ENCODE peak calls at places on chromosomes 4 and X, in nine cellular contexts. One of them, this sample, is unnamed.

GRCh38 chrX:143027262-143027661 is 1.5 kb downstream of the SPANXN4 start:
- DNase-seq in CD4-positive, CD25-positive, alpha-beta regulatory T cell: no peak
- DNase-seq in CD8-positive, alpha-beta T cell: no peak
- DNase-seq in heart right ventricle: no peak
- DNase-seq in cardiac muscle cell: no peak
- DNase-seq in choroid plexus epithelial cell: no peak
- DNase-seq in fibroblast of lung: no peak
- DNase-seq in CD8-positive, alpha-beta memory T cell: no peak
- DNase-seq in astrocyte: no peak
- DNase-seq in this sample: no peak

GRCh38 chrX:37347420-37347819 is 1.7 kb upstream of the PRRG1 start:
- DNase-seq in CD4-positive, CD25-positive, alpha-beta regulatory T cell: no peak
- DNase-seq in CD8-positive, alpha-beta T cell: no peak
- DNase-seq in heart right ventricle: no peak
- DNase-seq in cardiac muscle cell: peak
- DNase-seq in choroid plexus epithelial cell: peak
- DNase-seq in fibroblast of lung: peak
- DNase-seq in CD8-positive, alpha-beta memory T cell: no peak
- DNase-seq in astrocyte: peak
- DNase-seq in this sample: peak

GRCh38 chr4:147233-147632 is 22.9 kb downstream of the ZNF718 start:
- DNase-seq in CD4-positive, CD25-positive, alpha-beta regulatory T cell: no peak
- DNase-seq in CD8-positive, alpha-beta T cell: no peak
- DNase-seq in heart right ventricle: no peak
- DNase-seq in cardiac muscle cell: no peak
- DNase-seq in choroid plexus epithelial cell: no peak
- DNase-seq in fibroblast of lung: no peak
- DNase-seq in CD8-positive, alpha-beta memory T cell: no peak
- DNase-seq in astrocyte: no peak
- DNase-seq in this sample: no peak

GRCh38 chrX:347351-348117 is 28.9 kb upstream of the GTPBP6 start:
- DNase-seq in CD4-positive, CD25-positive, alpha-beta regulatory T cell: no peak
- DNase-seq in CD8-positive, alpha-beta T cell: no peak
- DNase-seq in heart right ventricle: no peak
- DNase-seq in cardiac muscle cell: no peak
- DNase-seq in choroid plexus epithelial cell: no peak
- DNase-seq in fibroblast of lung: no peak
- DNase-seq in CD8-positive, alpha-beta memory T cell: no peak
- DNase-seq in astrocyte: no peak
- DNase-seq in this sample: no peak

GRCh38 chrX:119194631-119195030 is 41.5 kb upstream of the PGRMC1 start:
- DNase-seq in CD4-positive, CD25-positive, alpha-beta regulatory T cell: no peak
- DNase-seq in CD8-positive, alpha-beta T cell: no peak
- DNase-seq in heart right ventricle: no peak
- DNase-seq in cardiac muscle cell: peak
- DNase-seq in choroid plexus epithelial cell: peak
- DNase-seq in fibroblast of lung: peak
- DNase-seq in CD8-positive, alpha-beta memory T cell: no peak
- DNase-seq in astrocyte: no peak
- DNase-seq in this sample: no peak

GRCh38 chr4:140567722-140568121 is 1.0 kb downstream of the UCP1 start:
- DNase-seq in CD4-positive, CD25-positive, alpha-beta regulatory T cell: no peak
- DNase-seq in CD8-positive, alpha-beta T cell: no peak
- DNase-seq in heart right ventricle: no peak
- DNase-seq in cardiac muscle cell: peak
- DNase-seq in choroid plexus epithelial cell: peak
- DNase-seq in fibroblast of lung: peak
- DNase-seq in CD8-positive, alpha-beta memory T cell: no peak
- DNase-seq in astrocyte: peak
- DNase-seq in this sample: peak

GRCh38 chr4:94406668-94407437 is 44.9 kb upstream of the PDLIM5 start:
- DNase-seq in CD4-positive, CD25-positive, alpha-beta regulatory T cell: peak
- DNase-seq in CD8-positive, alpha-beta T cell: peak
- DNase-seq in heart right ventricle: peak
- DNase-seq in cardiac muscle cell: peak
- DNase-seq in choroid plexus epithelial cell: peak
- DNase-seq in fibroblast of lung: peak
- DNase-seq in CD8-positive, alpha-beta memory T cell: peak
- DNase-seq in astrocyte: peak
- DNase-seq in this sample: peak

GRCh38 chr4:87046111-87046510 is 111.3 kb downstream of the AFF1 start:
- DNase-seq in CD4-positive, CD25-positive, alpha-beta regulatory T cell: no peak
- DNase-seq in CD8-positive, alpha-beta T cell: no peak
- DNase-seq in heart right ventricle: no peak
- DNase-seq in cardiac muscle cell: peak
- DNase-seq in choroid plexus epithelial cell: peak
- DNase-seq in fibroblast of lung: no peak
- DNase-seq in CD8-positive, alpha-beta memory T cell: no peak
- DNase-seq in astrocyte: no peak
- DNase-seq in this sample: no peak

GRCh38 chrX:38560776-38561125 is 591 bp upstream of the TSPAN7 start:
- DNase-seq in CD4-positive, CD25-positive, alpha-beta regulatory T cell: no peak
- DNase-seq in CD8-positive, alpha-beta T cell: no peak
- DNase-seq in heart right ventricle: no peak
- DNase-seq in cardiac muscle cell: no peak
- DNase-seq in choroid plexus epithelial cell: no peak
- DNase-seq in fibroblast of lung: no peak
- DNase-seq in CD8-positive, alpha-beta memory T cell: no peak
- DNase-seq in astrocyte: no peak
- DNase-seq in this sample: no peak

GRCh38 chrX:137743414-137743813 is 177.5 kb downstream of the ZIC3 start:
- DNase-seq in CD4-positive, CD25-positive, alpha-beta regulatory T cell: no peak
- DNase-seq in CD8-positive, alpha-beta T cell: no peak
- DNase-seq in heart right ventricle: no peak
- DNase-seq in cardiac muscle cell: no peak
- DNase-seq in choroid plexus epithelial cell: no peak
- DNase-seq in fibroblast of lung: no peak
- DNase-seq in CD8-positive, alpha-beta memory T cell: no peak
- DNase-seq in astrocyte: no peak
- DNase-seq in this sample: no peak

GRCh38 chr4:185885604-185886003 is 73.6 kb upstream of the SORBS2 start:
- DNase-seq in CD4-positive, CD25-positive, alpha-beta regulatory T cell: no peak
- DNase-seq in CD8-positive, alpha-beta T cell: no peak
- DNase-seq in heart right ventricle: no peak
- DNase-seq in cardiac muscle cell: no peak
- DNase-seq in choroid plexus epithelial cell: no peak
- DNase-seq in fibroblast of lung: no peak
- DNase-seq in CD8-positive, alpha-beta memory T cell: no peak
- DNase-seq in astrocyte: no peak
- DNase-seq in this sample: no peak

GRCh38 chr4:25029479-25030282 is 1.1 kb downstream of the LGI2 start:
- DNase-seq in CD4-positive, CD25-positive, alpha-beta regulatory T cell: no peak
- DNase-seq in CD8-positive, alpha-beta T cell: no peak
- DNase-seq in heart right ventricle: no peak
- DNase-seq in cardiac muscle cell: no peak
- DNase-seq in choroid plexus epithelial cell: no peak
- DNase-seq in fibroblast of lung: no peak
- DNase-seq in CD8-positive, alpha-beta memory T cell: no peak
- DNase-seq in astrocyte: no peak
- DNase-seq in this sample: no peak

GRCh38 chr4:337932-338758 is 531 bp downstream of the ZNF141 start:
- DNase-seq in CD4-positive, CD25-positive, alpha-beta regulatory T cell: no peak
- DNase-seq in CD8-positive, alpha-beta T cell: peak
- DNase-seq in heart right ventricle: peak
- DNase-seq in cardiac muscle cell: peak
- DNase-seq in choroid plexus epithelial cell: peak
- DNase-seq in fibroblast of lung: peak
- DNase-seq in CD8-positive, alpha-beta memory T cell: no peak
- DNase-seq in astrocyte: peak
- DNase-seq in this sample: no peak

GRCh38 chr4:16991455-16991854 is 93.0 kb upstream of the LDB2 start:
- DNase-seq in CD4-positive, CD25-positive, alpha-beta regulatory T cell: no peak
- DNase-seq in CD8-positive, alpha-beta T cell: no peak
- DNase-seq in heart right ventricle: no peak
- DNase-seq in cardiac muscle cell: no peak
- DNase-seq in choroid plexus epithelial cell: no peak
- DNase-seq in fibroblast of lung: no peak
- DNase-seq in CD8-positive, alpha-beta memory T cell: no peak
- DNase-seq in astrocyte: no peak
- DNase-seq in this sample: no peak

GRCh38 chrX:113305496-113305895 is 464.9 kb upstream of the AMOT start:
- DNase-seq in CD4-positive, CD25-positive, alpha-beta regulatory T cell: no peak
- DNase-seq in CD8-positive, alpha-beta T cell: no peak
- DNase-seq in heart right ventricle: no peak
- DNase-seq in cardiac muscle cell: no peak
- DNase-seq in choroid plexus epithelial cell: peak
- DNase-seq in fibroblast of lung: peak
- DNase-seq in CD8-positive, alpha-beta memory T cell: no peak
- DNase-seq in astrocyte: peak
- DNase-seq in this sample: peak

GRCh38 chrX:12956704-12957541 is 18.0 kb upstream of the TMSB4X start:
- DNase-seq in CD4-positive, CD25-positive, alpha-beta regulatory T cell: peak
- DNase-seq in CD8-positive, alpha-beta T cell: no peak
- DNase-seq in heart right ventricle: peak
- DNase-seq in cardiac muscle cell: peak
- DNase-seq in choroid plexus epithelial cell: peak
- DNase-seq in fibroblast of lung: peak
- DNase-seq in CD8-positive, alpha-beta memory T cell: peak
- DNase-seq in astrocyte: peak
- DNase-seq in this sample: peak

GRCh38 chr4:12897954-12898353 is 586.2 kb downstream of the RAB28 start:
- DNase-seq in CD4-positive, CD25-positive, alpha-beta regulatory T cell: no peak
- DNase-seq in CD8-positive, alpha-beta T cell: no peak
- DNase-seq in heart right ventricle: no peak
- DNase-seq in cardiac muscle cell: no peak
- DNase-seq in choroid plexus epithelial cell: no peak
- DNase-seq in fibroblast of lung: no peak
- DNase-seq in CD8-positive, alpha-beta memory T cell: no peak
- DNase-seq in astrocyte: no peak
- DNase-seq in this sample: no peak

GRCh38 chrX:44343412-44343942 is at the start of gene EFHC2:
- DNase-seq in CD4-positive, CD25-positive, alpha-beta regulatory T cell: peak
- DNase-seq in CD8-positive, alpha-beta T cell: peak
- DNase-seq in heart right ventricle: peak
- DNase-seq in cardiac muscle cell: peak
- DNase-seq in choroid plexus epithelial cell: peak
- DNase-seq in fibroblast of lung: peak
- DNase-seq in CD8-positive, alpha-beta memory T cell: peak
- DNase-seq in astrocyte: peak
- DNase-seq in this sample: no peak

GRCh38 chrX:95427389-95427788 is 1257.3 kb upstream of the DIAPH2 start:
- DNase-seq in CD4-positive, CD25-positive, alpha-beta regulatory T cell: no peak
- DNase-seq in CD8-positive, alpha-beta T cell: no peak
- DNase-seq in heart right ventricle: no peak
- DNase-seq in cardiac muscle cell: no peak
- DNase-seq in choroid plexus epithelial cell: peak
- DNase-seq in fibroblast of lung: no peak
- DNase-seq in CD8-positive, alpha-beta memory T cell: no peak
- DNase-seq in astrocyte: peak
- DNase-seq in this sample: peak

GRCh38 chr4:176436500-176436973 is 116.8 kb downstream of the SPCS3 start:
- DNase-seq in CD4-positive, CD25-positive, alpha-beta regulatory T cell: no peak
- DNase-seq in CD8-positive, alpha-beta T cell: no peak
- DNase-seq in heart right ventricle: no peak
- DNase-seq in cardiac muscle cell: peak
- DNase-seq in choroid plexus epithelial cell: peak
- DNase-seq in fibroblast of lung: peak
- DNase-seq in CD8-positive, alpha-beta memory T cell: no peak
- DNase-seq in astrocyte: peak
- DNase-seq in this sample: peak

GRCh38 chrX:105822138-105823091 is at the start of gene NRK:
- DNase-seq in CD4-positive, CD25-positive, alpha-beta regulatory T cell: no peak
- DNase-seq in CD8-positive, alpha-beta T cell: no peak
- DNase-seq in heart right ventricle: peak
- DNase-seq in cardiac muscle cell: peak
- DNase-seq in choroid plexus epithelial cell: peak
- DNase-seq in fibroblast of lung: peak
- DNase-seq in CD8-positive, alpha-beta memory T cell: no peak
- DNase-seq in astrocyte: peak
- DNase-seq in this sample: no peak
- H3K4me3 ChIP-seq in CD4-positive, CD25-positive, alpha-beta regulatory T cell: no peak
- H3K4me3 ChIP-seq in CD8-positive, alpha-beta T cell: no peak
- H3K4me3 ChIP-seq in heart right ventricle: peak
- H3K4me3 ChIP-seq in cardiac muscle cell: peak
- H3K4me3 ChIP-seq in choroid plexus epithelial cell: peak
- H3K4me3 ChIP-seq in fibroblast of lung: no peak
- H3K4me3 ChIP-seq in CD8-positive, alpha-beta memory T cell: no peak
- H3K4me3 ChIP-seq in astrocyte: peak
- H3K4me3 ChIP-seq in this sample: no peak

DNA sequence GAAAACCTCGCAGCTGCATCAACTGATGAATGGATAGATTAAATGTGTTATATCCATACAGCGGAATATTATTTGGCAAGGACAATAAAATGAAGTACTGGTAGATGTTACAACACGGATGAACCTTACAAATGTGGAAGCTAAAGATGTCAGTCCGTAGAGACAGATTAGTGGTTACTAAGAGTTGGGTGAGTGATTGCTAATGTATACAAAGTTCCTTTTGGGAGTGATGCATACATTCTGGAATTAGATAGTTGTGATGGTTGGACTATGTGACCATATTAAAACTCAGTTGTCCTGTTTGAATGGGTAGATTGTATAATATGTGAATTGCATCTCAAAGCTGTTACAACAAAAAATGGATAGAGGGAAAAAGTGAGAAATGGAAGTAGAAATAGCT is 2.8 kb downstream of the FIP1L1 start:
- DNase-seq in CD4-positive, CD25-positive, alpha-beta regulatory T cell: no peak
- DNase-seq in CD8-positive, alpha-beta T cell: no peak
- DNase-seq in heart right ventricle: no peak
- DNase-seq in cardiac muscle cell: no peak
- DNase-seq in choroid plexus epithelial cell: no peak
- DNase-seq in fibroblast of lung: no peak
- DNase-seq in CD8-positive, alpha-beta memory T cell: no peak
- DNase-seq in astrocyte: no peak
- DNase-seq in this sample: no peak
- H3K4me3 ChIP-seq in CD4-positive, CD25-positive, alpha-beta regulatory T cell: peak
- H3K4me3 ChIP-seq in CD8-positive, alpha-beta T cell: no peak
- H3K4me3 ChIP-seq in heart right ventricle: no peak
- H3K4me3 ChIP-seq in cardiac muscle cell: no peak
- H3K4me3 ChIP-seq in choroid plexus epithelial cell: no peak
- H3K4me3 ChIP-seq in fibroblast of lung: no peak
- H3K4me3 ChIP-seq in CD8-positive, alpha-beta memory T cell: no peak
- H3K4me3 ChIP-seq in astrocyte: no peak
- H3K4me3 ChIP-seq in this sample: no peak

DNA sequence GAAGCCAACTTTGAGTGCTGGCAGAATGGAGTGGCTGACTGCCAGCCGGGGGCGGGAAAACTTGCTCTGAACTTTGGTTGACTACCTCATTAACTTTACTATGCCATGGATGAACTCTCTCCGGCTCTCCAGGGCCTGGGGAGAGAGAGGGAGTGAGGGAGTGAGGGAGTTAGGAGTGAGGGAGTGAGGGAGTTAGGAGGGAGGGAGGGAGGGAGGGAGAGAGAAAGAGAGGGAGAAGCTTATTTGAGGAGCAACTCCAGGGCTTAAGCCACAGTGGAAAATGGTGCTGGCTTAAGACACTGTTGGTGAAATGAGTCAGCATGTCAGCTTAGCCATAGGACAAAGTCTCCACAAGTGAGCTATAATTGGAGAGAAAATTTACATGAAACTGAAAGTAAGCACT is 280.9 kb upstream of the RPS6KA3 start:
- DNase-seq in CD4-positive, CD25-positive, alpha-beta regulatory T cell: no peak
- DNase-seq in CD8-positive, alpha-beta T cell: no peak
- DNase-seq in heart right ventricle: no peak
- DNase-seq in cardiac muscle cell: peak
- DNase-seq in choroid plexus epithelial cell: peak
- DNase-seq in fibroblast of lung: peak
- DNase-seq in CD8-positive, alpha-beta memory T cell: no peak
- DNase-seq in astrocyte: peak
- DNase-seq in this sample: peak
- H3K4me3 ChIP-seq in CD4-positive, CD25-positive, alpha-beta regulatory T cell: no peak
- H3K4me3 ChIP-seq in CD8-positive, alpha-beta T cell: no peak
- H3K4me3 ChIP-seq in heart right ventricle: no peak
- H3K4me3 ChIP-seq in cardiac muscle cell: no peak
- H3K4me3 ChIP-seq in choroid plexus epithelial cell: no peak
- H3K4me3 ChIP-seq in fibroblast of lung: no peak
- H3K4me3 ChIP-seq in CD8-positive, alpha-beta memory T cell: no peak
- H3K4me3 ChIP-seq in astrocyte: no peak
- H3K4me3 ChIP-seq in this sample: no peak

GRCh38 chrX:21741869-21742701 is 15.8 kb downstream of the SMPX start:
- DNase-seq in CD4-positive, CD25-positive, alpha-beta regulatory T cell: no peak
- DNase-seq in CD8-positive, alpha-beta T cell: no peak
- DNase-seq in heart right ventricle: peak
- DNase-seq in cardiac muscle cell: no peak
- DNase-seq in choroid plexus epithelial cell: peak
- DNase-seq in fibroblast of lung: no peak
- DNase-seq in CD8-positive, alpha-beta memory T cell: no peak
- DNase-seq in astrocyte: peak
- DNase-seq in this sample: no peak
- H3K4me3 ChIP-seq in CD4-positive, CD25-positive, alpha-beta regulatory T cell: no peak
- H3K4me3 ChIP-seq in CD8-positive, alpha-beta T cell: no peak
- H3K4me3 ChIP-seq in heart right ventricle: no peak
- H3K4me3 ChIP-seq in cardiac muscle cell: no peak
- H3K4me3 ChIP-seq in choroid plexus epithelial cell: no peak
- H3K4me3 ChIP-seq in fibroblast of lung: no peak
- H3K4me3 ChIP-seq in CD8-positive, alpha-beta memory T cell: no peak
- H3K4me3 ChIP-seq in astrocyte: no peak
- H3K4me3 ChIP-seq in this sample: no peak